ENCODE peak calls at places on chromosomes 7 and 10, in nine cellular contexts. W is colonic mucosa, U is fibroblast of villous mesenchyme, X is MCF 10A, R is fibroblast of lung, T is cardiac fibroblast, E is GM06990, G is mucosa of descending colon, F is AG09309. K is an unnamed sample.

GRCh38 chr7:116236020-116236630 is 25.8 kb downstream of the TES start:
- DNase-seq in W (peak), U (peak), X (peak), R (peak), T (peak), E (no peak), G (no peak), F (no peak), K (peak)

GRCh38 chr10:11162828-11163599 is 145.3 kb downstream of the CELF2 start:
- DNase-seq in W (peak), U (no peak), X (no peak), R (no peak), T (peak), E (peak), G (peak), F (no peak), K (no peak)

GRCh38 chr10:132665946-132666732 is 119.8 kb downstream of the NKX6-2 start:
- DNase-seq in W (no peak), U (peak), X (peak), R (peak), T (peak), E (no peak), G (no peak), F (peak), K (peak)

GRCh38 chr10:87054373-87055295 is 34.5 kb downstream of the FAM25A start:
- DNase-seq in W (no peak), U (peak), X (no peak), R (peak), T (peak), E (no peak), G (no peak), F (peak), K (peak)

GRCh38 chr7:111104710-111105109 is 13.8 kb downstream of the LRRN3 start:
- DNase-seq in W (no peak), U (no peak), X (no peak), R (no peak), T (no peak), E (no peak), G (no peak), F (no peak), K (no peak)

GRCh38 chr7:75667938-75668337 is 70.8 kb downstream of the HIP1 start:
- DNase-seq in W (no peak), U (no peak), X (peak), R (no peak), T (no peak), E (no peak), G (no peak), F (no peak), K (no peak)

GRCh38 chr7:4882742-4883351 is 669 bp downstream of the RADIL start:
- DNase-seq in W (no peak), U (no peak), X (no peak), R (no peak), T (peak), E (no peak), G (no peak), F (no peak), K (peak)

GRCh38 chr7:107387573-107388219 is 82.2 kb upstream of the GPR22 start:
- DNase-seq in W (no peak), U (peak), X (peak), R (peak), T (peak), E (no peak), G (no peak), F (peak), K (peak)

GRCh38 chr10:27685686-27686085 is 59.9 kb downstream of the MKX start:
- DNase-seq in W (no peak), U (no peak), X (no peak), R (no peak), T (no peak), E (no peak), G (no peak), F (no peak), K (no peak)

GRCh38 chr10:50384839-50385238 is 133.5 kb upstream of the ASAH2 start:
- DNase-seq in W (no peak), U (no peak), X (no peak), R (no peak), T (no peak), E (no peak), G (no peak), F (no peak), K (no peak)

GRCh38 chr10:17120711-17121110 is 8.9 kb downstream of the CUBN start:
- DNase-seq in W (no peak), U (peak), X (no peak), R (no peak), T (peak), E (no peak), G (no peak), F (no peak), K (no peak)

GRCh38 chr10:63155388-63156028 is 22.4 kb downstream of the NRBF2 start:
- DNase-seq in W (no peak), U (no peak), X (no peak), R (no peak), T (no peak), E (no peak), G (no peak), F (no peak), K (no peak)

GRCh38 chr7:31493714-31494181 is 20.1 kb upstream of the ITPRID1 start:
- DNase-seq in W (peak), U (no peak), X (no peak), R (no peak), T (peak), E (no peak), G (no peak), F (no peak), K (peak)

GRCh38 chr7:19143930-19144574 is 1.2 kb downstream of the FERD3L start:
- DNase-seq in W (no peak), U (no peak), X (no peak), R (no peak), T (no peak), E (no peak), G (no peak), F (no peak), K (no peak)

GRCh38 chr10:122163182-122164027 is 107.7 kb upstream of the BTBD16 start:
- DNase-seq in W (no peak), U (peak), X (no peak), R (peak), T (peak), E (no peak), G (no peak), F (no peak), K (no peak)

GRCh38 chr7:135661311-135662122 is 797 bp upstream of the STMP1 start:
- DNase-seq in W (no peak), U (no peak), X (peak), R (no peak), T (no peak), E (no peak), G (no peak), F (no peak), K (no peak)

GRCh38 chr7:136009488-136010079 is 32.4 kb upstream of the MTPN start:
- DNase-seq in W (no peak), U (peak), X (peak), R (peak), T (peak), E (no peak), G (no peak), F (no peak), K (peak)

GRCh38 chr7:44733708-44734481 is 14.8 kb upstream of the ZMIZ2 start:
- DNase-seq in W (no peak), U (peak), X (peak), R (peak), T (peak), E (no peak), G (no peak), F (peak), K (peak)

GRCh38 chr7:84042110-84042539 is 152.5 kb downstream of the SEMA3A start:
- DNase-seq in W (no peak), U (peak), X (peak), R (peak), T (peak), E (no peak), G (no peak), F (peak), K (peak)

GRCh38 chr10:132690821-132691610 is 94.9 kb downstream of the NKX6-2 start:
- DNase-seq in W (no peak), U (no peak), X (no peak), R (no peak), T (no peak), E (no peak), G (peak), F (no peak), K (no peak)

GRCh38 chr7:50379082-50379481 is 71.1 kb downstream of the FIGNL1 start:
- DNase-seq in W (no peak), U (no peak), X (peak), R (no peak), T (no peak), E (no peak), G (no peak), F (no peak), K (no peak)

GRCh38 chr7:30702200-30702599 is 19.9 kb upstream of the CRHR2 start:
- DNase-seq in W (no peak), U (no peak), X (peak), R (no peak), T (peak), E (no peak), G (no peak), F (no peak), K (no peak)

GRCh38 chr10:45443101-45444009 is 69.3 kb downstream of the ALOX5 start:
- DNase-seq in W (peak), U (no peak), X (no peak), R (no peak), T (no peak), E (no peak), G (peak), F (no peak), K (no peak)

GRCh38 chr10:73887038-73888015 is 13.0 kb upstream of the CAMK2G start:
- DNase-seq in W (peak), U (peak), X (peak), R (peak), T (peak), E (no peak), G (no peak), F (peak), K (peak)

DNA sequence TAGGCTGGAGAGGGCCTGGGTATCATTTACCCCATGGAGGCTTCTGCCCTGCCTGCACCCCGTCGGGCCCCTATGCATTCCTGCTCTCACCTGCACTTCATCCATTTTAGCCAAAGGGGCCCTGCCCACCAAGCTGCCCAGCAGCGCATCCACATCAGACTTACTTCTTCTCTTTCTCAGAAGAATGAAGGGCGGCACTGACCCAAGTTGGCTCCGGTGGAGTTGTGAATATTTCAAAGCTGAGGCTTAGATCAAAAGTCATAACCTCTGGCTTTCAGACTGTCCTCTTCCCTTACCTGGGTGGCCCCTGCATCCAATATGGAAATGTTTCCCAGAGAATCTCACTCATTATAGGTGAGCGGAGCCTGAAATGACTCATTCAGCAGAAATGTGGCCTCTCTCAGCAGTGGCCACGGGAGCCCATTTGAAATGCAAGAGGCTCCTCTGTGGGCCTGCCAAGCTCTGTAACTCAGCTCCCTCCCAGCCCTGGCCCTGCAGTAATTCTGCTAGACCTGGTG is 117.6 kb upstream of the TCF7L2 start:
- DNase-seq in W (no peak), U (no peak), X (peak), R (no peak), T (no peak), E (no peak), G (no peak), F (no peak), K (no peak)
- TF ChIP-seq CTCF in W (no peak), U (no peak), X (no peak), R (no peak), T (no peak), E (no peak), G (no peak), F (no peak), K (no peak)

GRCh38 chr7:121202125-121202524 is 126.7 kb upstream of the WNT16 start:
- DNase-seq in W (no peak), U (no peak), X (no peak), R (no peak), T (no peak), E (no peak), G (no peak), F (no peak), K (no peak)
- TF ChIP-seq CTCF in W (no peak), U (no peak), X (no peak), R (no peak), T (no peak), E (no peak), G (no peak), F (no peak), K (no peak)

GRCh38 chr10:77606751-77607150 is 30.9 kb downstream of the KCNMA1 start:
- DNase-seq in W (no peak), U (no peak), X (no peak), R (no peak), T (no peak), E (no peak), G (no peak), F (no peak), K (no peak)
- TF ChIP-seq CTCF in W (no peak), U (no peak), X (no peak), R (no peak), T (no peak), E (no peak), G (no peak), F (peak), K (no peak)

GRCh38 chr7:96004598-96004997 is 232.2 kb downstream of the DYNC1I1 start:
- DNase-seq in W (no peak), U (peak), X (no peak), R (peak), T (no peak), E (no peak), G (no peak), F (peak), K (no peak)
- TF ChIP-seq CTCF in W (no peak), U (peak), X (no peak), R (peak), T (peak), E (no peak), G (no peak), F (peak), K (no peak)

GRCh38 chr10:5014936-5015335 is 11.3 kb upstream of the AKR1C2 start:
- DNase-seq in W (no peak), U (no peak), X (peak), R (no peak), T (peak), E (no peak), G (no peak), F (no peak), K (peak)
- TF ChIP-seq CTCF in W (no peak), U (peak), X (peak), R (no peak), T (peak), E (peak), G (no peak), F (no peak), K (peak)

GRCh38 chr7:24291271-24291670 is 7.3 kb downstream of the NPY start:
- DNase-seq in W (no peak), U (no peak), X (no peak), R (no peak), T (no peak), E (no peak), G (no peak), F (no peak), K (no peak)

GRCh38 chr7:24284699-24285506 is 913 bp downstream of the NPY start:
- DNase-seq in W (no peak), U (no peak), X (no peak), R (no peak), T (no peak), E (peak), G (no peak), F (no peak), K (no peak)

GRCh38 chr7:24290004-24290641 is 6.1 kb downstream of the NPY start:
- DNase-seq in W (peak), U (peak), X (peak), R (peak), T (peak), E (peak), G (no peak), F (peak), K (peak)
- TF ChIP-seq CTCF in W (no peak), U (peak), X (peak), R (peak), T (no peak), E (peak), G (no peak), F (peak), K (peak)

GRCh38 chr7:156778201-156778600 is 114.8 kb downstream of the LMBR1 start:
- DNase-seq in W (no peak), U (no peak), X (no peak), R (peak), T (no peak), E (no peak), G (no peak), F (no peak), K (peak)
- TF ChIP-seq CTCF in W (no peak), U (peak), X (no peak), R (peak), T (peak), E (no peak), G (no peak), F (no peak), K (no peak)

GRCh38 chr10:26503911-26504310 is 65.8 kb downstream of the APBB1IP start:
- DNase-seq in W (no peak), U (no peak), X (peak), R (no peak), T (no peak), E (no peak), G (no peak), F (no peak), K (no peak)
- TF ChIP-seq CTCF in W (no peak), U (peak), X (no peak), R (no peak), T (no peak), E (peak), G (no peak), F (peak), K (no peak)

DNA sequence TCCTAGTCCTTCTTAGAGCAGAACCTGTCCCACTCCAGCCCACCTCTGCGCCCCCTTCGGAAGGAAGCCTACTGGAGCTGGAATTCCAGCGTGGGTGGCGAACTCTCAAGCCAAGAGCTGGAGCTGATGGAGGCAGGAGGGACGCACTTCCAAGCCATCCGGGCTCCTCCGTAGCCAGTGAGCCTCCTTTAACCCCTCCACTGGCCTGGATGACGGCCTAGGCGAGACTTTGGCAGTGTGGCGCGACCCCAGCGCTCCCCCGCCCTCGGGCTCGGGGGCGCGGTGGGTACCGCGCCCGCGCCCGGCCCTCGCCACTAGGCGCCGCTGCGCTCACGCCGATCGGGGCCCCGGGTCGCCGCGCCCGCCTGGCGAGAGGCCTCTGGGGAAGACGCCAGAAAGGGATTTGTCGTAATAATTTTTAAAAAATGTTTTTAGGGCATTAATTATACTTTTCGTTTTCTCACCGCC is 5.1 kb upstream of the EMX2 start:
- DNase-seq in W (no peak), U (peak), X (no peak), R (peak), T (peak), E (no peak), G (no peak), F (no peak), K (no peak)
- TF ChIP-seq CTCF in W (peak), U (peak), X (peak), R (no peak), T (no peak), E (no peak), G (peak), F (peak), K (no peak)

K was measured in fibroblast of pulmonary artery.